ENCODE peak calls at places on chromosomes 4 and X, in four cellular contexts. G is HCT116, O is HepG2, V is H1. S is an unnamed sample.

GRCh38 chr4:167032876-167033275 is 201.4 kb downstream of the SPOCK3 start:
- DNase-seq in V (no peak), G (no peak), O (no peak), S (no peak)

GRCh38 chr4:72489267-72489666 is 79.8 kb downstream of the ADAMTS3 start:
- DNase-seq in O (no peak), V (no peak), G (no peak), S (no peak)

GRCh38 chr4:11719879-11720278 is 291.2 kb upstream of the HS3ST1 start:
- DNase-seq in O (no peak), V (no peak), G (no peak), S (no peak)

GRCh38 chr4:10184051-10184450 is 67.5 kb upstream of the WDR1 start:
- DNase-seq in O (no peak), G (no peak), V (no peak), S (no peak)

GRCh38 chrX:115499112-115499805 is 61.7 kb upstream of the PLS3 start:
- DNase-seq in G (no peak), O (no peak), V (no peak), S (no peak)

GRCh38 chrX:29699214-29699613 is 516.1 kb upstream of the MAGEB2 start:
- DNase-seq in O (no peak), V (no peak), G (no peak), S (no peak)

GRCh38 chr4:166538491-166539005 is 665.5 kb downstream of the TLL1 start:
- DNase-seq in V (no peak), O (no peak), G (no peak), S (no peak)

GRCh38 chr4:183396187-183396738 is 48.2 kb upstream of the CDKN2AIP start:
- DNase-seq in V (no peak), G (no peak), O (no peak), S (no peak)

GRCh38 chr4:116849620-116850019 is 235.8 kb downstream of the TRAM1L1 start:
- DNase-seq in O (no peak), V (no peak), G (no peak), S (no peak)

GRCh38 chr4:182221987-182222386 is 21.2 kb upstream of the TENM3 start:
- DNase-seq in V (no peak), G (no peak), O (no peak), S (no peak)

GRCh38 chr4:168541608-168541953 is 44.7 kb downstream of the PALLD start:
- DNase-seq in V (no peak), G (peak), O (no peak), S (no peak)

GRCh38 chr4:3414421-3415279 is 27.1 kb upstream of the HGFAC start:
- DNase-seq in V (no peak), G (no peak), O (no peak), S (no peak)

GRCh38 chr4:65623509-65623908 is 46.8 kb downstream of the EPHA5 start:
- DNase-seq in V (no peak), G (no peak), O (no peak), S (no peak)

GRCh38 chr4:166274136-166274761 is 401.2 kb downstream of the TLL1 start:
- DNase-seq in G (no peak), V (no peak), O (no peak), S (no peak)

GRCh38 chr4:102500371-102501175 is 586 bp upstream of the NFKB1 start:
- DNase-seq in V (no peak), O (peak), G (no peak), S (no peak)

GRCh38 chr4:21577066-21577465 is 371.5 kb downstream of the KCNIP4 start:
- DNase-seq in V (no peak), G (no peak), O (no peak), S (no peak)
- H3K9ac ChIP-seq in V (no peak), G (no peak), O (no peak), S (no peak)

GRCh38 chr4:51842167-51842553 is 793 bp upstream of the DCUN1D4 start:
- DNase-seq in O (no peak), V (no peak), G (no peak), S (no peak)
- H3K4me3 ChIP-seq in O (peak), V (peak), G (peak), S (peak)

GRCh38 chr4:6447561-6448290 is 24.7 kb downstream of the PPP2R2C start:
- DNase-seq in G (no peak), O (no peak), V (no peak), S (no peak)
- TF ChIP-seq ZNF274 in G (no peak), O (no peak), V (no peak), S (no peak)

GRCh38 chr4:176238819-176239218 is 30.2 kb downstream of the ASB5 start:
- DNase-seq in G (no peak), V (no peak), O (no peak), S (no peak)
- H3K9ac ChIP-seq in G (no peak), V (no peak), O (no peak), S (no peak)

GRCh38 chr4:18388029-18388428 is 366.5 kb upstream of the LCORL start:
- DNase-seq in O (no peak), G (no peak), V (no peak), S (no peak)

GRCh38 chr4:18391370-18391728 is 369.8 kb upstream of the LCORL start:
- DNase-seq in O (no peak), G (no peak), V (no peak), S (no peak)

GRCh38 chr4:18394656-18395055 is 373.1 kb upstream of the LCORL start:
- DNase-seq in V (no peak), O (no peak), G (no peak), S (peak)

GRCh38 chr4:18389118-18389517 is 367.6 kb upstream of the LCORL start:
- DNase-seq in V (no peak), O (no peak), G (no peak), S (no peak)

DNA sequence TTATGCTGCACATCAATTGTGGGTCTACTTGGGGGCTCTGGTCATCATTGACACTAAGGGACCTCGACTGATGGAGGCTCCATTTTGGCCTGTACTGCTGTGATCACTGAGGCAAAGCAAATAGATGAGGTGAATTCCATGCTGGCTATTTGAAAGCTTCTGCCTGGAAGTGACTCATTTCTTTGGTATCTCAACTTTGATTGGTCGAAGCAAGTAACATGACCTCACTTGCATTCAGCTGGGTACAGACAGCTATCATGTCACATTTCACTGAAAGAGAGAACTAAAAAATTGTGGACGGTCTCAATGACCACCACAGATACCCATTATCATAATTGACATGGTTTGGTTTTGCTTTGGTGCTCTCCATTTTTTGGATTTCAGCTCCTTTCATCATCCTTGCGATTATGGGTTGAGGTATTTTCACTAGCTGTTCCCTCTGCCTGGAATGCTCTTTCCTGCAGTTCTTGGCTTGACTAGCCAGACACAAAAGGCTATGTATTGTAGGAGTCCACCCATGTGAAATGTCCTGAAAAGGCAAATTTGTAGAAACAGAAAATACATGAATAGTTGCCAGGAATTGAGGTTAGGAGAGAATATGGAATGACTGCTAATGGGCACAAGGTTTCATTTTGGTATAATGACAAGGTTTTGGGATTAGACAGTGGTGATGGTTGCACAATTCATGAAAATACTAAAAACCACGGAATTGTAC is 369.3 kb upstream of the LCORL start:
- DNase-seq in O (no peak), V (no peak), G (peak), S (peak)
- H3K4me3 ChIP-seq in O (no peak), V (no peak), G (no peak), S (no peak)

S was measured in NT2/D1.